ENCODE peak calls at places on chromosome 18, in nine cellular contexts. G is endothelial cell of umbilical vein, A is A549, Y is uterus, N is HCT116, L is Peyer's patch, W is breast epithelium, T is GM12878, O is prostate gland. V is an unnamed sample.

GRCh38 chr18:42446195-42446594 is 491.2 kb downstream of the PIK3C3 start:
- DNase-seq in Y (no peak), W (no peak), N (no peak), G (peak; percentile 2), L (no peak), A (no peak), T (no peak), O (no peak), V (no peak)

GRCh38 chr18:63684718-63685117 is 18.0 kb upstream of the SERPINB11 start:
- DNase-seq in Y (no peak), G (no peak), W (no peak), T (no peak), A (no peak), N (no peak), O (no peak), L (no peak), V (no peak)

GRCh38 chr18:8153887-8154583 is 455.2 kb upstream of the RAB12 start:
- DNase-seq in A (no peak), O (no peak), Y (no peak), N (no peak), T (no peak), L (no peak), W (no peak), G (no peak), V (peak; percentile 18)

GRCh38 chr18:56321470-56321869 is 316.9 kb downstream of the TXNL1 start:
- DNase-seq in T (no peak), O (no peak), L (no peak), A (no peak), W (no peak), G (no peak), N (no peak), Y (peak; percentile 24), V (no peak)

GRCh38 chr18:10320848-10321247 is 133.6 kb upstream of the APCDD1 start:
- DNase-seq in L (no peak), Y (no peak), G (no peak), T (no peak), N (no peak), O (no peak), W (no peak), A (no peak), V (no peak)

GRCh38 chr18:9101730-9102390 is 639 bp upstream of the NDUFV2 start:
- DNase-seq in G (peak; percentile 80), N (peak; percentile 44), A (peak; percentile 29), Y (peak; percentile 24), W (no peak), L (no peak), O (no peak), T (no peak), V (no peak)

GRCh38 chr18:24793742-24794141 is 333.3 kb downstream of the HRH4 start:
- DNase-seq in O (no peak), L (no peak), Y (no peak), N (no peak), A (no peak), W (no peak), G (no peak), T (no peak), V (no peak)

GRCh38 chr18:69161383-69162028 is 239.2 kb upstream of the DOK6 start:
- DNase-seq in W (no peak), A (no peak), N (no peak), T (no peak), L (no peak), Y (no peak), G (no peak), O (no peak), V (peak; percentile 5)

GRCh38 chr18:27778441-27778840 is 398.5 kb downstream of the CDH2 start:
- DNase-seq in O (no peak), Y (no peak), G (peak; percentile 32), T (no peak), N (no peak), L (no peak), A (no peak), W (no peak), V (no peak)

GRCh38 chr18:36284671-36285295 is 12.7 kb upstream of the FHOD3 start:
- DNase-seq in W (no peak), N (peak; percentile 60), O (peak; percentile 53), L (peak; percentile 80), G (peak; percentile 71), Y (peak; percentile 51), A (peak; percentile 20), T (peak; percentile 40), V (peak; percentile 22)

GRCh38 chr18:76801567-76802505 is 20.5 kb upstream of the ZNF236 start:
- DNase-seq in N (no peak), T (no peak), A (peak; percentile 70), G (peak; percentile 62), Y (peak; percentile 48), O (peak; percentile 32), L (peak; percentile 69), W (peak; percentile 57), V (peak; percentile 32)

DNA sequence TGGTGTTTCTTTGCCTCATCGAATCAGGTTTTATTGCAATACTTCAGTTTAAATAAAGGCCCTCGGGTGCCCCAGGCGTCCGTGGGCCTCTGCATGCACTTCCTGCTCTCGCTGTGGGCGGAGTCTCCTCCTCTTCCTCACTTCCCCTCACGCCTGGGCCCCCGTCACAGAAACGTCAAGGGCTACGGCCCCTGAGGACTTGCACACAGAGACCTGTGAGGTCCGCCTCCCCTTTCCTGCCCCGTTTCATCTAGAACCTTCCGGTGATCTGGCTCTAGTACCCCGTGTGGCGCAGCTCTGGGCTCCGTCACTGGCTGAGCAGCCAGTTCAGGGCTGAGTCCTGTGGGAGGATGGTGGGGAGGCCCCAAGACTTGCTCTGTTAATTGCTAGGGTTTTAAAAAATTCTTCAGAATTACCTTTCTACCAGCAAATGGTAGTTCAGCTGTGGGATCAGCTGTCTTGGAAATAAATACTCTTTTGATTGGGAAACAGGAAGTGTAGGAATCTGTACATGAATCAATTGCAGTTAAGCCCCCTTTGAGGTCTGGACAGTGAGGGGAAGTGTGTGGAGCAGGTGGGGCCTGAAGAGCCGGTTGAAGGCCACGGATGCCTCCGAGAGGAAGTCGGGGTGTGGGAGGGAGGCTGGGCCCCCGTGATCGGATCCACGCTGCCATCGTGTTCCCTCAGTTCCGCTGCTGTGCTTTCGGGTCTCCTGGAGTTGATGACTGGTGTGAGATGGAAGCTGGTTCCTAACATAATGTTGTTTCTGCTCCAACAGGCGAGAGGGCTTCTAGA is 10.2 kb downstream of the NFATC1 start:
- DNase-seq in O (no peak), W (no peak), N (no peak), G (peak; percentile 44), Y (no peak), L (peak; percentile 96), A (no peak), T (peak; percentile 45), V (no peak)
- TF ChIP-seq POLR2A in O (no peak), W (no peak), N (no peak), G (no peak), Y (no peak), L (no peak), A (no peak), T (peak; percentile 74), V (no peak)

GRCh38 chr18:33820517-33821368 is 242.7 kb downstream of the ASXL3 start:
- DNase-seq in G (no peak), W (no peak), Y (no peak), A (no peak), T (no peak), L (no peak), N (no peak), O (no peak), V (no peak)

GRCh38 chr18:33818145-33818544 is 240.1 kb downstream of the ASXL3 start:
- DNase-seq in A (no peak), Y (no peak), L (no peak), N (no peak), T (no peak), O (no peak), G (no peak), W (no peak), V (no peak)

GRCh38 chr18:33826151-33826550 is 248.1 kb downstream of the ASXL3 start:
- DNase-seq in N (no peak), T (no peak), O (no peak), A (no peak), L (no peak), G (no peak), W (no peak), Y (no peak), V (no peak)

GRCh38 chr18:33817096-33817495 is 239.1 kb downstream of the ASXL3 start:
- DNase-seq in O (no peak), Y (no peak), G (no peak), A (no peak), W (no peak), T (no peak), L (no peak), N (no peak), V (no peak)

GRCh38 chr18:33821503-33821902 is 243.5 kb downstream of the ASXL3 start:
- DNase-seq in O (no peak), N (no peak), Y (no peak), G (no peak), W (no peak), L (no peak), A (no peak), T (no peak), V (no peak)
- TF ChIP-seq POLR2A in O (no peak), N (no peak), Y (no peak), G (no peak), W (no peak), L (no peak), A (no peak), T (no peak), V (no peak)

DNA sequence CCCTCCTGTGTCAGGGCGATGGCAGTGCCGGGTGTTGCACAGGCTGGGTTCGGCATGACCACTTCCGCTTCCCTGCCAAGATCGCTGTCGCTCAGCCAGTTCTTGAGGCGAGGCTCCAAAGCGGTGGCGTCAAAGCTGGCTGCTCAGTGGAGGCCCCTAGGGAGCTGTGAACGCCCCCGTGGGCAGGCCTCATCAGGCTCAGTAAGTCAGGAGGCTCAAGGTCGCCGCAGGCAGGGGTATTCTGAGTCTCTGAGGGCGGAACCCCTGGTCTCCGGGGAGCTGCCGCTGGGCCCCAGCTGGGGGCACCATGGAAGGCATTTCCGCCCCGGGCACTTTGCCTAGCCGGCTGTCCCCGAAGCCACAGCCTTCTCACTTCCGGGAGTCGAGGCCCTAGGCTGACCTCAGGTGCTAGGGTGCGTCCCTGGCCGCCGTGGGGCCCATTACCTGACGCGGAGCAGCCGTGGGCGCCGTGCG is 210.4 kb downstream of the SOCS6 start:
- DNase-seq in G (no peak), O (no peak), A (no peak), N (no peak), L (peak; percentile 46), Y (no peak), T (no peak), W (no peak), V (no peak)
- TF ChIP-seq POLR2A in G (no peak), O (no peak), A (no peak), N (no peak), L (no peak), Y (no peak), T (no peak), W (no peak), V (no peak)

DNA sequence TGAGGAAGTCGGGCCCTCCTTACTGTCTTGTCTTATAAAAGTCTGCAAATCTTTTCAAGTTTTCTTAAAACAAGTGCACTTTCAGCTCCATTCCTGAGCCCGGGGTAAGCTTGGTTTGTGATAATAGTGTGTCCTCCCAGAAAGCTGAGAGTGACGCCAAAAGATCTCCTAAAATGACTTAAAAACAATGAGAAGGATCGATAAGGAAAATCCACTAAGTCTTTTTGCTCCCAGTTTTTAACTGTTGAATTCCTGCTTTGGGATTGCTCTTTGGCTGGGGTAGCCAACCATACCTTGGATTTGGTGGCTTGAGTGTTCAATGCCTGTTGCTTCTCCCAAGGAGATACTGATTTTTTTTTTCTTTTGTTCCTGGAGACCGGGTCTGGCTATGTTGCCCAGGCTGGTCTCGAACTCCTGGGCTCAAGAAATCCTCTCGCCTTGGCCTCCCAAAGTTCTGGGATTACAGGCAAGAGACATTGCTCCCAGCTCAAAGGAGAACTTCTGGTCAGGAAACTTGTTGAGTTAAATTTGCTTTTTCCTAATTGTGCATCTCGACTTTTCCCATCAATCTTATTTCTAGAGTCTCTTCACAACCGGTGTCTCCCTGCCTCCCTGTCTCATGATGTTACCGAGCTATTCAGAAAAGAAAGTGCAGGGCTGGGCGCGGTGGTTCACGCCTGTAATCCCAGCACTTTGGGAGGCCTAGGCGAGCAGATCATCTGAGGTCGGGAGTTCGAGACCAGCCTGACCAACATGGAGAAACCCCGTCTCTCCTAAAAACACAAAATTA is 3.0 kb downstream of the TGIF1 start:
- DNase-seq in Y (peak; percentile 29), A (no peak), N (no peak), T (no peak), O (no peak), W (no peak), L (peak; percentile 59), G (peak; percentile 49), V (no peak)
- TF ChIP-seq POLR2A in Y (no peak), A (no peak), N (no peak), T (no peak), O (no peak), W (no peak), L (no peak), G (no peak), V (no peak)

V was measured in H54.